ENCODE peak calls at places on chromosome 7, in five cellular contexts. Z is glutamatergic neuron; D is left cardiac atrium; G is LoVo; H is activated effector memory CD4-positive, alpha-beta T cell treated with Interleukin-2 at 50 U/mL for 16 hours. Q is an unnamed sample.

GRCh38 chr7:21939136-21939857 is 6.4 kb downstream of the CDCA7L start:
- DNase-seq in Z (no peak), G (no peak), D (no peak), H (no peak), Q (no peak)

GRCh38 chr7:73939528-73939927 is 78.6 kb downstream of the TMEM270 start:
- DNase-seq in G (no peak), H (no peak), Z (no peak), D (no peak), Q (no peak)

GRCh38 chr7:135597181-135597925 is 39.6 kb downstream of the NUP205 start:
- DNase-seq in D (no peak), Z (no peak), G (no peak), H (no peak), Q (no peak)

GRCh38 chr7:12436896-12437535 is 33.4 kb upstream of the VWDE start:
- DNase-seq in Z (peak), H (no peak), D (no peak), G (no peak), Q (no peak)

GRCh38 chr7:149776305-149776704 is 2.9 kb upstream of the ZNF467 start:
- DNase-seq in Z (peak), D (peak), G (no peak), H (no peak), Q (peak)

GRCh38 chr7:71883415-71883814 is 528.7 kb downstream of the CALN1 start:
- DNase-seq in H (no peak), G (no peak), D (no peak), Z (no peak), Q (no peak)

GRCh38 chr7:20158684-20159083 is 58.5 kb downstream of the MACC1 start:
- DNase-seq in D (no peak), G (no peak), Z (no peak), H (no peak), Q (no peak)

GRCh38 chr7:36048902-36049240 is 104.2 kb upstream of the EEPD1 start:
- DNase-seq in Z (no peak), G (no peak), H (no peak), D (no peak), Q (no peak)

GRCh38 chr7:22676385-22676784 is 50.6 kb upstream of the IL6 start:
- DNase-seq in G (no peak), Z (no peak), H (no peak), D (no peak), Q (no peak)

GRCh38 chr7:101315336-101315735 is 6.3 kb downstream of the IFT22 start:
- DNase-seq in Z (peak), G (peak), D (no peak), H (peak), Q (no peak)

GRCh38 chr7:890868-891267 is 14.5 kb downstream of the GET4 start:
- DNase-seq in G (no peak), D (no peak), Z (no peak), H (no peak), Q (peak)

GRCh38 chr7:129078455-129078854 is 23.5 kb upstream of the TNPO3 start:
- DNase-seq in H (no peak), G (no peak), Z (no peak), D (no peak), Q (no peak)

GRCh38 chr7:17444673-17445072 is 146.2 kb downstream of the AHR start:
- DNase-seq in Z (no peak), G (peak), H (no peak), D (no peak), Q (no peak)